ENCODE peak calls at places on chromosome 3, in seven cellular contexts. C is osteoblast; F is fibroblast of lung; N is CD4-positive, alpha-beta T cell; D is AG10803; K is left colon; R is NCI-H345. J is an unnamed sample.

GRCh38 chr3:52682016-52682415 is 3.7 kb downstream of the PBRM1 start:
- DNase-seq in C (peak; percentile 96), F (peak; percentile 94), N (no peak), D (peak; percentile 81), K (no peak), R (no peak), J (no peak)

GRCh38 chr3:119891944-119892721 is 110.2 kb downstream of the NR1I2 start:
- DNase-seq in C (peak; percentile 18), F (peak; percentile 86), N (peak; percentile 26), D (peak; percentile 76), K (no peak), R (no peak), J (peak; percentile 65)

GRCh38 chr3:187044871-187045552 is 94.3 kb downstream of the RPL39L start:
- DNase-seq in C (no peak), F (no peak), N (no peak), D (no peak), K (peak; percentile 73), R (no peak), J (no peak)

GRCh38 chr3:46856576-46857471 is 6.4 kb downstream of the MYL3 start:
- DNase-seq in C (peak; percentile 52), F (no peak), N (no peak), D (no peak), K (no peak), R (no peak), J (no peak)

GRCh38 chr3:45479627-45480026 is 91.3 kb downstream of the LARS2 start:
- DNase-seq in C (peak; percentile 80), F (peak; percentile 33), N (no peak), D (peak; percentile 89), K (no peak), R (no peak), J (no peak)

GRCh38 chr3:48502728-48503168 is 1.2 kb downstream of the SHISA5 start:
- DNase-seq in C (peak; percentile 47), F (no peak), N (no peak), D (peak; percentile 16), K (no peak), R (no peak), J (no peak)

GRCh38 chr3:135454890-135455289 is 510.6 kb upstream of the PPP2R3A start:
- DNase-seq in C (no peak), F (no peak), N (no peak), D (no peak), K (no peak), R (no peak), J (no peak)

GRCh38 chr3:39276746-39277145 is 3.1 kb downstream of the CX3CR1 start:
- DNase-seq in C (no peak), F (no peak), N (no peak), D (no peak), K (no peak), R (no peak), J (no peak)

GRCh38 chr3:108485146-108485545 is 25.2 kb downstream of the MYH15 start:
- DNase-seq in C (no peak), F (no peak), N (no peak), D (no peak), K (no peak), R (no peak), J (no peak)

GRCh38 chr3:138173769-138174420 is 826 bp downstream of the DBR1 start:
- DNase-seq in C (no peak), F (peak; percentile 10), N (no peak), D (no peak), K (no peak), R (no peak), J (no peak)